ENCODE peak calls at places on chromosome 22, in seven cellular contexts. M is SK-N-SH, V is HCT116, W is K562, T is HepG2, C is H1, U is GM12878. I is an unnamed sample.

GRCh38 chr22:27875951-27876350 is 43.1 kb downstream of the PITPNB start:
- DNase-seq in M (no peak), V (no peak), W (no peak), T (no peak), C (no peak), U (no peak), I (no peak)

GRCh38 chr22:36352775-36353507 is 34.8 kb downstream of the MYH9 start:
- DNase-seq in M (no peak), V (no peak), W (no peak), T (peak), C (no peak), U (no peak), I (no peak)

GRCh38 chr22:32660292-32660691 is 141.2 kb upstream of the TIMP3 start:
- DNase-seq in M (peak), V (peak), W (peak), T (peak), C (peak), U (no peak), I (peak)

GRCh38 chr22:37396488-37397084 is 30.7 kb downstream of the ELFN2 start:
- DNase-seq in M (peak), V (no peak), W (no peak), T (no peak), C (no peak), U (no peak), I (no peak)

GRCh38 chr22:49671331-49672012 is 156.2 kb downstream of the BRD1 start:
- DNase-seq in M (no peak), V (no peak), W (no peak), T (no peak), C (peak), U (no peak), I (no peak)

GRCh38 chr22:32855023-32855756 is 53.7 kb downstream of the TIMP3 start:
- DNase-seq in M (no peak), V (no peak), W (no peak), T (no peak), C (no peak), U (no peak), I (no peak)

GRCh38 chr22:23012081-23012622 is 58.2 kb upstream of the GNAZ start:
- DNase-seq in M (no peak), V (no peak), W (no peak), T (no peak), C (no peak), U (peak), I (no peak)

GRCh38 chr22:44668190-44668885 is 33.7 kb upstream of the PRR5 start:
- DNase-seq in M (peak), V (no peak), W (peak), T (no peak), C (peak), U (no peak), I (no peak)

GRCh38 chr22:49307870-49308269 is 519.8 kb downstream of the BRD1 start:
- DNase-seq in M (no peak), V (no peak), W (no peak), T (no peak), C (peak), U (no peak), I (no peak)

GRCh38 chr22:36541831-36542391 is 12.9 kb upstream of the EIF3D start:
- DNase-seq in M (no peak), V (peak), W (peak), T (no peak), C (no peak), U (no peak), I (no peak)

GRCh38 chr22:33116846-33117547 is 58.8 kb upstream of the SYN3 start:
- DNase-seq in M (no peak), V (no peak), W (no peak), T (no peak), C (no peak), U (no peak), I (no peak)

GRCh38 chr22:49871482-49871881 is 17.8 kb downstream of the ZBED4 start:
- DNase-seq in M (no peak), V (peak), W (peak), T (no peak), C (no peak), U (no peak), I (no peak)

GRCh38 chr22:36433318-36434231 is 45.8 kb upstream of the MYH9 start:
- DNase-seq in M (peak), V (no peak), W (no peak), T (peak), C (no peak), U (no peak), I (no peak)

GRCh38 chr22:31737932-31738331 is 12.0 kb downstream of the PRR14L start:
- DNase-seq in M (no peak), V (no peak), W (no peak), T (no peak), C (no peak), U (no peak), I (no peak)

GRCh38 chr22:22943521-22944267 is 56.1 kb downstream of the IGLL5 start:
- DNase-seq in M (peak), V (no peak), W (peak), T (no peak), C (peak), U (no peak), I (no peak)

GRCh38 chr22:44384981-44385610 is 72.3 kb upstream of the SHISAL1 start:
- DNase-seq in M (no peak), V (no peak), W (no peak), T (no peak), C (no peak), U (no peak), I (no peak)

GRCh38 chr22:19776433-19777031 is 16.0 kb downstream of the TBX1 start:
- DNase-seq in M (no peak), V (no peak), W (peak), T (no peak), C (no peak), U (no peak), I (no peak)
- TF ChIP-seq JUND in M (no peak), V (no peak), W (peak), T (no peak), C (no peak), U (no peak), I (no peak)

GRCh38 chr22:41939981-41940852 is 6.7 kb downstream of the CENPM start:
- DNase-seq in M (no peak), V (no peak), W (no peak), T (no peak), C (no peak), U (peak), I (peak)
- TF ChIP-seq JUND in M (no peak), V (no peak), W (no peak), T (no peak), C (no peak), U (no peak), I (no peak)

GRCh38 chr22:41178425-41178975 is 26.6 kb upstream of the L3MBTL2 start:
- DNase-seq in M (no peak), V (no peak), W (no peak), T (no peak), C (peak), U (no peak), I (no peak)
- TF ChIP-seq JUND in M (no peak), V (no peak), W (no peak), T (no peak), C (no peak), U (no peak), I (no peak)

GRCh38 chr22:30636226-30637077 is 871 bp downstream of the SLC35E4 start:
- DNase-seq in M (peak), V (no peak), W (no peak), T (no peak), C (peak), U (no peak), I (peak)
- TF ChIP-seq JUND in M (no peak), V (no peak), W (no peak), T (no peak), C (no peak), U (no peak), I (no peak)

GRCh38 chr22:46516638-46517037 is 20.8 kb downstream of the CELSR1 start:
- DNase-seq in M (no peak), V (no peak), W (no peak), T (no peak), C (no peak), U (no peak), I (no peak)

GRCh38 chr22:46515208-46516111 is 22.0 kb downstream of the CELSR1 start:
- DNase-seq in M (peak), V (no peak), W (no peak), T (no peak), C (no peak), U (no peak), I (no peak)

GRCh38 chr22:46512683-46513082 is 24.7 kb downstream of the CELSR1 start:
- DNase-seq in M (no peak), V (no peak), W (no peak), T (no peak), C (no peak), U (no peak), I (no peak)

GRCh38 chr22:46513908-46514550 is 23.4 kb downstream of the CELSR1 start:
- DNase-seq in M (no peak), V (no peak), W (no peak), T (no peak), C (no peak), U (peak), I (no peak)

DNA sequence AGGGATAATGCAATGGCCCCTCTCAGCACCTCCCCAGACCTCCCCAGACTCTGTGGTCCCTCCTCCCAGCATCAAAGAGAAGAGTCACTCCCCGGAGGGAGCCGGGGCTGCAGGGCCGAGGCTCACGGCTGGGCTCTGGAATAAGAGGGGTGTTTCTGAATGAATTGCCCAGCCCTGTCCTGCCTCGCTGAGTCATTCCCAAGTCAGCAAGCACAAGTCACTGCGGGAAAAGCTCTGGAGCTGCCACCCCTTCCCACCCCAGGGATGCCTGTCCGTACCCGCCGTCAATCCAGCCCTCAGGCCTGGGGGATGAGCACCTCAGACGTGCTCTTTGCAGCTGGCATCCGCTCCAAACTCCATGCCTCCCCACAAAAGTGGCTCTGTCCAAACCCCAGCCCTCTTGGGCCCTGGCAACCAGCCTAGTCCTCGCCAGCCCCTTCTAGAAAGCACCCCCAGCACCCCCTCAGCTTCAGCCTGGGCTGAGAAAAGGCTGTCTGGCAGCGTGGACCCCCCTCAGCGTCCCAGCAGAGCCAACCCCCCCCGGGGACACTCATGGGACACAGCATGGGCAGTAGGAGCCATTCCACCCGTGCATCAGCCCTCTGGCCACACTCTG is 22.7 kb downstream of the CELSR1 start:
- DNase-seq in M (no peak), V (no peak), W (no peak), T (no peak), C (no peak), U (no peak), I (no peak)
- TF ChIP-seq JUND in M (no peak), V (no peak), W (no peak), T (no peak), C (no peak), U (no peak), I (no peak)

GRCh38 chr22:48035897-48036296 is 1273.4 kb downstream of the TBC1D22A start:
- DNase-seq in M (no peak), V (no peak), W (no peak), T (no peak), C (no peak), U (no peak), I (no peak)
- TF ChIP-seq JUND in M (no peak), V (no peak), W (no peak), T (no peak), C (no peak), U (no peak), I (no peak)

GRCh38 chr22:17109976-17110375 is 11.2 kb downstream of the TMEM121B start:
- DNase-seq in M (no peak), V (no peak), W (no peak), T (no peak), C (no peak), U (no peak), I (no peak)
- TF ChIP-seq JUND in M (no peak), V (no peak), W (no peak), T (no peak), C (no peak), U (no peak), I (no peak)

DNA sequence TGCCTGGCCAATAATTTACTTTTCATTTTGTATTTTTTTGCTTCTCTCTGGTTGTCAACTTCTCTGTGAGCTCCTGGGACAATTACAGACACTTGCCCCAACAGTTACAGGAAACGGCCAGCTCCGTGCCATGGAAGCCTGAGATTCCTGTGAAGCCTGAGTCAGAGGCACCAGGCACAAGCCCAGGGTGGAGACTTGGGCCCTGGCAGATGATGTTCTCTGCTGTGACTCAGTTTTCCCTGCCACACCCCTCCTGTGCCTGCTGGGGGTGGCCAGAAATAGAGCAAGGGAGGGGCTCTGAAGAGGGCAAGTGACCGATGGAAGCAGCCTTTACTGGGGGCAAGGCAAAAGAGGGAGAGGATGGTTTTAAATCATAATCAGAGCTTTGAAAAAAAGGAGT is 4.9 kb downstream of the ATP5MGL start:
- DNase-seq in M (no peak), V (peak), W (no peak), T (no peak), C (no peak), U (no peak), I (no peak)
- TF ChIP-seq JUND in M (peak), V (peak), W (no peak), T (no peak), C (no peak), U (no peak), I (no peak)

GRCh38 chr22:28962042-28962554 is 78.7 kb downstream of the ZNRF3 start:
- DNase-seq in M (no peak), V (no peak), W (no peak), T (no peak), C (no peak), U (no peak), I (no peak)

GRCh38 chr22:28967969-28968368 is 84.6 kb downstream of the ZNRF3 start:
- DNase-seq in M (no peak), V (no peak), W (no peak), T (no peak), C (no peak), U (no peak), I (no peak)

GRCh38 chr22:28963362-28963761 is 80.0 kb downstream of the ZNRF3 start:
- DNase-seq in M (no peak), V (no peak), W (no peak), T (no peak), C (no peak), U (no peak), I (no peak)

GRCh38 chr22:28969401-28970168 is 86.2 kb downstream of the ZNRF3 start:
- DNase-seq in M (no peak), V (no peak), W (no peak), T (no peak), C (no peak), U (no peak), I (no peak)

DNA sequence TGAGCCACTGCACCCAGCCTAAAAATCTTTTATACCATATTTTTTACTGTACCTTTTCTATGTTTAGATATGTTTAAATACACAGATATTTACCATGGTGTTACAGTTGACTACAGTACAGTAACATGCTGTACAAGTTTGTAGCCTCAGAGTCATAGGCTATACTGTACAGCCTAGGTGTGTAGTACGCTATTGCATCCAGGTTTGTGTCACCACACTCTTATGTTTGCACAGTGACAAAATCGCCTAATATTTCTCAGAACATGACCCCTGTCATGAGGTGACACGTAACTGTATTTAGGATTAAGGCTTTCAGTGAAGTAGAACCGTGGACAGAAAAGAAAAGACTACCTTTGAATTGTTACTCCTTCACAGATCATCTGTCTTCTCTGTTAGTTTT is 83.8 kb downstream of the ZNRF3 start:
- DNase-seq in M (no peak), V (no peak), W (no peak), T (no peak), C (no peak), U (no peak), I (no peak)
- TF ChIP-seq JUND in M (no peak), V (no peak), W (no peak), T (no peak), C (no peak), U (no peak), I (no peak)

GRCh38 chr22:38567531-38568245 is 2.3 kb downstream of the DMC1 start:
- DNase-seq in M (no peak), V (no peak), W (no peak), T (no peak), C (peak), U (no peak), I (no peak)

GRCh38 chr22:38572065-38572464 is 2.1 kb upstream of the DMC1 start:
- DNase-seq in M (peak), V (peak), W (peak), T (peak), C (peak), U (peak), I (peak)

GRCh38 chr22:38569972-38570840 is at the start of gene DMC1:
- DNase-seq in M (peak), V (peak), W (peak), T (peak), C (peak), U (peak), I (peak)

GRCh38 chr22:38569181-38569971 is 607 bp downstream of the DMC1 start:
- DNase-seq in M (peak), V (no peak), W (peak), T (no peak), C (peak), U (no peak), I (no peak)

DNA sequence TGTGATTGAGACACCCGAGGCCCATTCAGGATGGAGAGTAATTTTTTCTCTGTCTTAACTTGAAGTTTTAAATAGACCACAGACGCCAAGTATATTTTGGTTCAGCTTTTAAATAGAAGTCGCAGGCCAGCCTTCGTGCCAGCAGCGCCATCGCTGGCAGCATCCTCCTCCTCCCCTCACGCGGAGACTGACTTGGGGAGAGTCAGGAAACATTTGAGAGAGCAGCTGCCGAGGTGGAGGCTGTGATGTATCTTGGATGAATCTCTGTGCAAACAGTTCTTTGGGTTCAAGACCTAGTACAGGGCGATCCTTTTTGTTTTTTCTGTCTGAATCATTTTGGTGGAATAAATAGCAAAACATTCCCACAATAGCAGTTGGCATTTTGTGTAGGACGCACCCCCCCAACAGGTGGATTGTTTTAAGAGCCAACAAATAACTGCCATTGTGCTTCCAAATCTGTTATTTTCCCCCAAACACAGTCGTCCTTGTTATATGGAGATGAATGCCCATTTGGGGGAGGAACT is 920 bp upstream of the DMC1 start:
- DNase-seq in M (peak), V (peak), W (no peak), T (no peak), C (no peak), U (no peak), I (peak)
- TF ChIP-seq JUND in M (no peak), V (no peak), W (no peak), T (no peak), C (no peak), U (no peak), I (no peak)